ENCODE peak calls at places on chromosomes 3 and 15, in six cellular contexts. C is dorsolateral prefrontal cortex, J is fibroblast of the aortic adventitia, F is transverse colon, G is astrocyte of the spinal cord, U is GM23338. N is an unnamed sample.

GRCh38 chr15:89654847-89655805 is at the start of gene KIF7:
- DNase-seq in G (peak), U (peak), J (peak), F (no peak), C (no peak), N (peak)

GRCh38 chr15:58497036-58497785 is 65.4 kb downstream of the LIPC start:
- DNase-seq in C (no peak), U (no peak), F (no peak), G (no peak), J (no peak), N (no peak)

GRCh38 chr3:173401369-173401768 is 3.8 kb downstream of the NLGN1 start:
- DNase-seq in F (no peak), U (no peak), G (no peak), C (no peak), J (no peak), N (no peak)

GRCh38 chr3:132006605-132007204 is 28.1 kb downstream of the CPNE4 start:
- DNase-seq in F (peak), C (no peak), G (peak), U (peak), J (peak), N (peak)

GRCh38 chr3:172138792-172139507 is 99.6 kb downstream of the FNDC3B start:
- DNase-seq in C (peak), U (no peak), F (peak), G (no peak), J (no peak), N (peak)

GRCh38 chr15:35630985-35631384 is 85.0 kb upstream of the DPH6 start:
- DNase-seq in G (no peak), J (no peak), U (peak), C (no peak), F (peak), N (no peak)

GRCh38 chr3:11556851-11557644 is 86.7 kb downstream of the VGLL4 start:
- DNase-seq in U (no peak), J (peak), C (no peak), F (no peak), G (peak), N (peak)

GRCh38 chr15:57138260-57138895 is 219.9 kb downstream of the TCF12 start:
- DNase-seq in U (peak), C (peak), F (peak), J (peak), G (peak), N (peak)

GRCh38 chr15:67040277-67040676 is 25.1 kb upstream of the SMAD3 start:
- DNase-seq in G (no peak), F (no peak), U (no peak), J (peak), C (no peak), N (no peak)

GRCh38 chr3:177537612-177538011 is 340.3 kb upstream of the TBL1XR1 start:
- DNase-seq in J (no peak), F (no peak), G (no peak), U (no peak), C (no peak), N (no peak)

GRCh38 chr3:127043731-127044510 is 61.0 kb downstream of the PLXNA1 start:
- DNase-seq in C (no peak), U (no peak), G (no peak), J (no peak), F (no peak), N (no peak)

GRCh38 chr3:73605388-73605787 is 19.4 kb downstream of the PDZRN3 start:
- DNase-seq in G (peak), C (no peak), U (no peak), J (peak), F (no peak), N (peak)

GRCh38 chr15:61033938-61034792 is 194.9 kb downstream of the RORA start:
- DNase-seq in U (no peak), G (no peak), C (no peak), F (no peak), J (peak), N (no peak)

GRCh38 chr3:172159962-172160538 is 120.7 kb downstream of the FNDC3B start:
- DNase-seq in C (no peak), G (peak), J (peak), F (no peak), U (peak), N (peak)

GRCh38 chr3:152352559-152352958 is 83.8 kb downstream of the MBNL1 start:
- DNase-seq in F (no peak), U (peak), J (no peak), G (no peak), C (no peak), N (no peak)

GRCh38 chr3:116777181-116777840 is 67.7 kb downstream of the TUSC7 start:
- DNase-seq in J (no peak), C (no peak), U (no peak), G (peak), F (no peak), N (no peak)

GRCh38 chr3:112531358-112531781 is 30.4 kb downstream of the ATG3 start:
- DNase-seq in C (no peak), F (no peak), G (peak), U (peak), J (peak), N (peak)

GRCh38 chr3:119580148-119580760 is 962 bp downstream of the ADPRH start:
- DNase-seq in J (no peak), F (peak), G (no peak), U (peak), C (no peak), N (no peak)
- TF ChIP-seq CTCF in J (no peak), F (no peak), G (no peak), U (no peak), C (no peak), N (no peak)

GRCh38 chr3:69248394-69248793 is 126.0 kb upstream of the LMOD3 start:
- DNase-seq in G (no peak), U (no peak), F (peak), C (no peak), J (no peak), N (no peak)

GRCh38 chr3:69249001-69249400 is 126.6 kb upstream of the LMOD3 start:
- DNase-seq in F (no peak), J (no peak), G (no peak), U (peak), C (no peak), N (no peak)

GRCh38 chr3:69251078-69251805 is 128.8 kb upstream of the LMOD3 start:
- DNase-seq in J (no peak), C (no peak), F (no peak), G (no peak), U (no peak), N (no peak)

GRCh38 chr3:69252141-69252540 is 129.7 kb upstream of the LMOD3 start:
- DNase-seq in U (no peak), G (no peak), J (no peak), F (no peak), C (no peak), N (no peak)

GRCh38 chr3:69250014-69250413 is 127.6 kb upstream of the LMOD3 start:
- DNase-seq in J (peak), F (peak), U (peak), G (peak), C (peak), N (no peak)
- H3K4me3 ChIP-seq in J (no peak), F (peak), U (no peak), G (peak), C (peak), N (no peak)

DNA sequence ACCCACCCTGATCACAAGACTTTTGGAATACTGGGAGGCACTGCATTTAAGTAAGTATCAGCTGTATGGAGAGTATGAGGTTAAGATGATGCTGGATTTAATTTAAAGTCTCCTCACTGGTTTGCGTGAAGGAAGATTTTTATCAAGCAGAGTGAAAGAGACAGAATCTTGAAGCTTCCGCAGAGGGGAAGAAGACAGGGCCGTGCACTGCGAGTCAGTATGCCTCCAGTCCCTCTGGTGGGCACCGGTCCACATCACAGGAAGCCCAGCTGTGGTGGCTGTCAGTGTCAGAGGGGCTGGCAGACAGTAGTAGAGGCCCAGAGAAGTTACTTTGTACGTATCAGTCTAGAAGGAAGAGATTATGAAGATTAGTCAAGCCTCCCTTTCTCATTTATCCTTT is 379.0 kb upstream of the TPRG1 start:
- DNase-seq in C (peak), J (no peak), G (peak), F (no peak), U (peak), N (no peak)
- TF ChIP-seq CTCF in C (peak), J (no peak), G (peak), F (peak), U (peak), N (peak)

DNA sequence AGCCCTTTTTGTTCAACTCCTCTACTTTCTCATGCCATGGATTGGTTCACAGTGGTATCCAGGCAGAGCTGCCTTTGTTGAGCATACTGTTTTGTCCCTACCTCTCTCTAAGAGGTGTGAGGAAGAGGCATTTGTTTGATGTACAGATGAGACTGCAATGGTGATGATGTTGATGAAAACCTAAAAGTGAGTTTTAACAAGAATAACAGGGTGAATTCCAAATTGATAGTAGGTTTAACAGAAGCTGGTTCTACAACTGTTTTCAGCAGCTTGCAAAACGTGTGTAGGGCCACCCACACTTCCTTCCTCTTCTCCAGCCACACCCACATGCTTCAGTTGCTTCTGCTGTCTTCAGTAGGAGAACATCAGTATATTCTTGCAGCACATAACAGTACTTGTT is 10.2 kb downstream of the SNRK start:
- DNase-seq in J (peak), U (no peak), F (peak), G (no peak), C (peak), N (peak)
- H3K4me3 ChIP-seq in J (no peak), U (no peak), F (no peak), G (no peak), C (no peak), N (no peak)

GRCh38 chr3:191334359-191334893 is 4.1 kb upstream of the UTS2B start:
- DNase-seq in G (no peak), U (no peak), F (no peak), J (no peak), C (no peak), N (no peak)
- TF ChIP-seq CTCF in G (no peak), U (no peak), F (no peak), J (no peak), C (no peak), N (no peak)

N was measured in foreskin fibroblast.